ENCODE peak calls at places on chromosomes 16 and 17, in nine cellular contexts. One of them, this sample, is unnamed. For H3K36me3, the result is how much of the 10 kb centered on the place peaks cover.

GRCh38 chr17:30550512-30551273 is 73.5 kb downstream of the GOSR1 start:
- DNase-seq in OCI-LY7: peak
- DNase-seq in small intestine: no peak
- DNase-seq in suprapubic skin: no peak
- DNase-seq in heart right ventricle: no peak
- DNase-seq in CD8-positive, alpha-beta memory T cell: no peak
- DNase-seq in endothelial cell of umbilical vein: no peak
- DNase-seq in cardiac muscle cell: no peak
- DNase-seq in kidney epithelial cell: peak
- DNase-seq in this sample: no peak

GRCh38 chr16:27790546-27791403 is 240.8 kb downstream of the KATNIP start:
- DNase-seq in cardiac muscle cell: no peak
- DNase-seq in kidney epithelial cell: no peak
- DNase-seq in suprapubic skin: no peak
- DNase-seq in OCI-LY7: no peak
- DNase-seq in CD8-positive, alpha-beta memory T cell: no peak
- DNase-seq in endothelial cell of umbilical vein: no peak
- DNase-seq in heart right ventricle: no peak
- DNase-seq in small intestine: no peak
- DNase-seq in this sample: no peak

GRCh38 chr16:82329504-82330192 is 159.6 kb upstream of the MPHOSPH6 start:
- DNase-seq in OCI-LY7: no peak
- DNase-seq in small intestine: no peak
- DNase-seq in endothelial cell of umbilical vein: no peak
- DNase-seq in kidney epithelial cell: no peak
- DNase-seq in suprapubic skin: no peak
- DNase-seq in cardiac muscle cell: no peak
- DNase-seq in heart right ventricle: no peak
- DNase-seq in CD8-positive, alpha-beta memory T cell: no peak
- DNase-seq in this sample: no peak

GRCh38 chr16:84925092-84925772 is 86.1 kb downstream of the ZDHHC7 start:
- DNase-seq in kidney epithelial cell: no peak
- DNase-seq in suprapubic skin: no peak
- DNase-seq in cardiac muscle cell: peak
- DNase-seq in small intestine: peak
- DNase-seq in endothelial cell of umbilical vein: peak
- DNase-seq in heart right ventricle: peak
- DNase-seq in CD8-positive, alpha-beta memory T cell: peak
- DNase-seq in OCI-LY7: peak
- DNase-seq in this sample: peak

GRCh38 chr16:73060216-73060615 is 12.3 kb upstream of the ZFHX3 start:
- DNase-seq in small intestine: no peak
- DNase-seq in CD8-positive, alpha-beta memory T cell: no peak
- DNase-seq in heart right ventricle: no peak
- DNase-seq in endothelial cell of umbilical vein: no peak
- DNase-seq in OCI-LY7: no peak
- DNase-seq in suprapubic skin: no peak
- DNase-seq in cardiac muscle cell: no peak
- DNase-seq in kidney epithelial cell: no peak
- DNase-seq in this sample: no peak

GRCh38 chr16:88376835-88377726 is 5.7 kb upstream of the ZNF469 start:
- DNase-seq in suprapubic skin: no peak
- DNase-seq in small intestine: no peak
- DNase-seq in OCI-LY7: no peak
- DNase-seq in endothelial cell of umbilical vein: no peak
- DNase-seq in CD8-positive, alpha-beta memory T cell: no peak
- DNase-seq in kidney epithelial cell: no peak
- DNase-seq in cardiac muscle cell: no peak
- DNase-seq in heart right ventricle: no peak
- DNase-seq in this sample: peak

GRCh38 chr16:4601317-4602186 is 13.1 kb downstream of the UBALD1 start:
- DNase-seq in cardiac muscle cell: no peak
- DNase-seq in OCI-LY7: no peak
- DNase-seq in kidney epithelial cell: no peak
- DNase-seq in small intestine: no peak
- DNase-seq in endothelial cell of umbilical vein: no peak
- DNase-seq in CD8-positive, alpha-beta memory T cell: no peak
- DNase-seq in heart right ventricle: no peak
- DNase-seq in suprapubic skin: no peak
- DNase-seq in this sample: peak

GRCh38 chr17:66281671-66282369 is 20.6 kb upstream of the PRKCA start:
- DNase-seq in suprapubic skin: no peak
- DNase-seq in endothelial cell of umbilical vein: no peak
- DNase-seq in small intestine: no peak
- DNase-seq in OCI-LY7: no peak
- DNase-seq in heart right ventricle: no peak
- DNase-seq in cardiac muscle cell: no peak
- DNase-seq in CD8-positive, alpha-beta memory T cell: no peak
- DNase-seq in kidney epithelial cell: no peak
- DNase-seq in this sample: no peak

GRCh38 chr16:88287219-88287618 is 95.5 kb upstream of the ZNF469 start:
- DNase-seq in endothelial cell of umbilical vein: no peak
- DNase-seq in kidney epithelial cell: no peak
- DNase-seq in CD8-positive, alpha-beta memory T cell: no peak
- DNase-seq in suprapubic skin: no peak
- DNase-seq in OCI-LY7: peak
- DNase-seq in cardiac muscle cell: no peak
- DNase-seq in heart right ventricle: no peak
- DNase-seq in small intestine: peak
- DNase-seq in this sample: peak

GRCh38 chr17:48261297-48261880 is 153.8 kb downstream of the SNX11 start:
- DNase-seq in heart right ventricle: no peak
- DNase-seq in cardiac muscle cell: peak
- DNase-seq in CD8-positive, alpha-beta memory T cell: no peak
- DNase-seq in suprapubic skin: no peak
- DNase-seq in small intestine: peak
- DNase-seq in endothelial cell of umbilical vein: no peak
- DNase-seq in OCI-LY7: peak
- DNase-seq in kidney epithelial cell: no peak
- DNase-seq in this sample: no peak

GRCh38 chr16:3028716-3029319 is 5.0 kb downstream of the THOC6 start:
- DNase-seq in CD8-positive, alpha-beta memory T cell: no peak
- DNase-seq in OCI-LY7: no peak
- DNase-seq in kidney epithelial cell: no peak
- DNase-seq in cardiac muscle cell: no peak
- DNase-seq in heart right ventricle: no peak
- DNase-seq in endothelial cell of umbilical vein: no peak
- DNase-seq in small intestine: no peak
- DNase-seq in suprapubic skin: no peak
- DNase-seq in this sample: no peak

GRCh38 chr16:54194008-54194731 is 92.4 kb downstream of the IRX3 start:
- DNase-seq in CD8-positive, alpha-beta memory T cell: no peak
- DNase-seq in endothelial cell of umbilical vein: no peak
- DNase-seq in suprapubic skin: peak
- DNase-seq in small intestine: no peak
- DNase-seq in kidney epithelial cell: no peak
- DNase-seq in heart right ventricle: peak
- DNase-seq in OCI-LY7: no peak
- DNase-seq in cardiac muscle cell: peak
- DNase-seq in this sample: peak

GRCh38 chr16:55217392-55217791 is 106.6 kb upstream of the IRX6 start:
- DNase-seq in CD8-positive, alpha-beta memory T cell: no peak
- DNase-seq in suprapubic skin: no peak
- DNase-seq in endothelial cell of umbilical vein: no peak
- DNase-seq in cardiac muscle cell: no peak
- DNase-seq in small intestine: no peak
- DNase-seq in heart right ventricle: no peak
- DNase-seq in kidney epithelial cell: no peak
- DNase-seq in OCI-LY7: no peak
- DNase-seq in this sample: no peak

DNA sequence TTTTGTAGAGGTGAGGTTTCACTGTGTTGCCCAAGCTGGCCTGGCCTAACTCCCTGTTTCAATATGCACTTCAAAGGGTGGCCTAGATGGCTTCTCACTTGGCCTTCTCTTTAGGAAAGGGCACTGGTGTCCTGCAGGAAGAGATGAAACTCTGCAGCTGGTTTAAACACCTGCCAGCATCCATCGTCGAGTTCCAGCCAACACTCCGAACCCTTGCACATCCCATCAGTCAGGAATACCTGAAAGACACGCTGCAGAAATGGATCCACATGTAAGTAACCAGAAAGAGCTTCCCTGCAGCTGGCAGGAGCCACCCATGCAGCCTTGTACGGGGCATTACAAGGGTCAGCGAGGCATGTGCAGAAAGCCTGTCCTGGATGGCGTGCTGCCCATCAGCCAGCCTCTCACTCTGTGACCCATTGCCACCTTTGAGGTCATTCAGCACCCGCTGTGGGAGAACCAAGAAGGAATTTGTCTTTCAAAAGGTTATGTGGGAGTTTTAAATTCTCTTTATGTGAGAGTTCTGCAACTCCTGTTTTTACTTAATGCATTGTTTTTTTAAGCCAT is 7.0 kb downstream of the COG1 start:
- DNase-seq in heart right ventricle: no peak
- DNase-seq in CD8-positive, alpha-beta memory T cell: no peak
- DNase-seq in OCI-LY7: no peak
- DNase-seq in suprapubic skin: no peak
- DNase-seq in cardiac muscle cell: no peak
- DNase-seq in endothelial cell of umbilical vein: no peak
- DNase-seq in kidney epithelial cell: no peak
- DNase-seq in small intestine: no peak
- DNase-seq in this sample: no peak
- H3K36me3 ChIP-seq in heart right ventricle: under half
- H3K36me3 ChIP-seq in CD8-positive, alpha-beta memory T cell: half or more
- H3K36me3 ChIP-seq in OCI-LY7: half or more
- H3K36me3 ChIP-seq in suprapubic skin: half or more
- H3K36me3 ChIP-seq in cardiac muscle cell: half or more
- H3K36me3 ChIP-seq in endothelial cell of umbilical vein: under half
- H3K36me3 ChIP-seq in kidney epithelial cell: under half
- H3K36me3 ChIP-seq in small intestine: under half
- H3K36me3 ChIP-seq in this sample: under half

DNA sequence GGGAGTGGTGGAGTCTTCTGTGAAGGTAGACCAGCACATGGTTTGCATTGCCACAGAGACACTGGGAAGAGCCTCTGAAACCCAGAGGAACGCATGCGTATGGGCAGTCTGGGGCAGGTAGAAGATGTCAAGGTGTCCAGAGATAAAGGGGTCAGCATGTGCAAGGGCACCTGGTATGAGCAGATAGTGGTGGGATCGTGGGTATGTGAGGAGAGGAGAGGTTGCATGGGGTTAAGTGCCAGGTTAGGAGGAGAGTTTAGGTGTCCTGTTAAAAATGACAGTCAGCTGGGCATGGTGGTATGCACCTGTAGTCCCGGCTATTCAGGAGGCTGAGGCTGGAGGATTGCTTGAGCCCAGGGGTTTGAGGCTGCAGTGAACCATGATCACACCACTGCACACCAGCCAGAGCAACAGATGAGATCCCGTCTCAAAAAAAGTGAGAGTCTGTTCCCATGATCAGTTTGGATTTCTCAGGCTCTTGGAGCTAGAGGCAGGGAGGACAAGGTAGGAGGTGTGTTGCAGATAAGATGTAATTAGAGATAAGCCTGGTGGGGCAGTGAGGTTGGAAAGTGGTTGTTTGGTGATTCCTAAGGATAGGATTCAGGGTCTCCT is 3.0 kb downstream of the PYCARD start:
- DNase-seq in cardiac muscle cell: no peak
- DNase-seq in endothelial cell of umbilical vein: no peak
- DNase-seq in CD8-positive, alpha-beta memory T cell: no peak
- DNase-seq in heart right ventricle: no peak
- DNase-seq in suprapubic skin: no peak
- DNase-seq in OCI-LY7: no peak
- DNase-seq in small intestine: no peak
- DNase-seq in kidney epithelial cell: no peak
- DNase-seq in this sample: no peak
- H3K36me3 ChIP-seq in cardiac muscle cell: under half
- H3K36me3 ChIP-seq in endothelial cell of umbilical vein: under half
- H3K36me3 ChIP-seq in CD8-positive, alpha-beta memory T cell: under half
- H3K36me3 ChIP-seq in heart right ventricle: under half
- H3K36me3 ChIP-seq in suprapubic skin: under half
- H3K36me3 ChIP-seq in OCI-LY7: under half
- H3K36me3 ChIP-seq in small intestine: under half
- H3K36me3 ChIP-seq in kidney epithelial cell: under half
- H3K36me3 ChIP-seq in this sample: under half

DNA sequence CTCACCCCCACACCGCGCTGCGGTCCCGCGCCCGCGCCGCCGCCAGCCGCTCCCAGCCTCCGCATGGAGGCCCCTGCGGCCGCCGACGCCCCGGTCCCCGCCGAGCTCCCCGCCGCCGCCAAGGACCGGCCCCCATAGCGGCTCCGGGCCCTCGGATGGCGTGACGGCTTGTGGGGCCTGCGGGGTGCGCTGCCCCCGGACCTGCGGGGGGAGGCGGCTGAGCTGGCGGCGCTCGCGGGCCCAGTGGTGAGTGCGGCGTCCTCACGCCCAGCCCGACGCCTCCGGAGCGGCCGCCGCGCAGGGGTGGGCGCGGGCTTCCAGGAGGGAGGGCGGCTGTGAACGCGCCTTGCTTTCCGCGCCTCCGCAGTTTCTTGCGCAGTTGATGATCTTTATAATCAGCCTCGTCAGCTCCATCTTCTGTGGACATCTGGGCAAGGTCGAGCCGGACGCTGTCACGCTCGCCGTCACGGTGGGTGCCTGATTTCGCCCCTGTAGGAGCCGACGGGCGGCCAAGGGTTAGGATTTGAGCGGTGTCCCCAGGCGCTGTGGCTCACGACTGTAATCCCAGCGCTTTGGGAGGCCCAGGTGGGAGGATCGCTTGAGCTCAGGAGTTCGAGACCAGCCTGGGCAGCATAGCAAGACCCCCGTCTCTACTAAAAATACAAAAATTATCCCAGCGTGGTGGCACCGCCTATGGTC is 46.4 kb downstream of the SLC47A1 start:
- DNase-seq in CD8-positive, alpha-beta memory T cell: no peak
- DNase-seq in cardiac muscle cell: peak
- DNase-seq in endothelial cell of umbilical vein: peak
- DNase-seq in heart right ventricle: peak
- DNase-seq in small intestine: no peak
- DNase-seq in suprapubic skin: no peak
- DNase-seq in kidney epithelial cell: no peak
- DNase-seq in OCI-LY7: no peak
- DNase-seq in this sample: peak
- H3K36me3 ChIP-seq in CD8-positive, alpha-beta memory T cell: under half
- H3K36me3 ChIP-seq in cardiac muscle cell: under half
- H3K36me3 ChIP-seq in endothelial cell of umbilical vein: under half
- H3K36me3 ChIP-seq in heart right ventricle: under half
- H3K36me3 ChIP-seq in small intestine: under half
- H3K36me3 ChIP-seq in suprapubic skin: under half
- H3K36me3 ChIP-seq in kidney epithelial cell: under half
- H3K36me3 ChIP-seq in OCI-LY7: under half
- H3K36me3 ChIP-seq in this sample: under half

DNA sequence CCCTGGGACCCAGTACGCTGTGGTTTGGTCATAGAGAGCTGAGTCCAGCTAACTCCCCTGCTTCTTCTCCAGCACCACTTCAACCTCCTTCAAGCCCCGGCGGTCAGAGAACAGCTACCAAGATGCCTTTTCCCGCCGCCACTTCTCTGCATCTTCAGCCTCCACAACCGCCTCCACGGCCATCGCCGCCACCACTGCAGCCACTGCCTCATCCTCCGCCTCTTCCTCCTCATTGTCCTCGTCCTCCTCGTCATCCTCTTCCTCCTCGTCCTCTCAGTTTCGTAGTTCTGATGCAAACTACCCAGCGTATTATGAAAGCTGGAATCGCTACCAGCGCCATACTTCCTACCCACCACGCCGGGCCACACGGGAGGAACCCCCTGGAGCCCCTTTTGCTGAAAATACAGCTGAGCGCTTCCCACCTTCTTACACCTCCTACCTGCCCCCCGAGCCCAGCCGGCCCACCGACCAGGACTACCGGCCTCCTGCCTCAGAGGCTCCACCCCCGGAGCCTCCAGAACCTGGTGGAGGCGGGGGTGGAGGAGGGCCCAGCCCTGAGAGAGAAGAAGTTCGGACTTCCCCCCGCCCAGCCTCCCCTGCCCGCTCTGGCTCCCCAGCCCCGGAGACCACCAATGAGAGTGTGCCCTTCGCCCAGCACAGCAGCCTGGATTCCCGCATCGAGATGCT is 7.1 kb downstream of the SETD1A start:
- DNase-seq in suprapubic skin: no peak
- DNase-seq in CD8-positive, alpha-beta memory T cell: no peak
- DNase-seq in endothelial cell of umbilical vein: no peak
- DNase-seq in heart right ventricle: no peak
- DNase-seq in OCI-LY7: no peak
- DNase-seq in small intestine: no peak
- DNase-seq in cardiac muscle cell: no peak
- DNase-seq in kidney epithelial cell: no peak
- DNase-seq in this sample: no peak
- H3K36me3 ChIP-seq in suprapubic skin: half or more
- H3K36me3 ChIP-seq in CD8-positive, alpha-beta memory T cell: under half
- H3K36me3 ChIP-seq in endothelial cell of umbilical vein: half or more
- H3K36me3 ChIP-seq in heart right ventricle: under half
- H3K36me3 ChIP-seq in OCI-LY7: half or more
- H3K36me3 ChIP-seq in small intestine: under half
- H3K36me3 ChIP-seq in cardiac muscle cell: half or more
- H3K36me3 ChIP-seq in kidney epithelial cell: under half
- H3K36me3 ChIP-seq in this sample: half or more